ENCODE peak calls at places on chromosomes 11 and 22, in five cellular contexts. I is SK-N-SH, W is Panc1, A is GM23338, X is HCT116. R is an unnamed sample.

GRCh38 chr22:48937032-48937639 is 890.5 kb downstream of the BRD1 start:
- DNase-seq in I (no peak), W (no peak), A (no peak), X (no peak), R (no peak)

GRCh38 chr11:108958446-108959123 is 293.7 kb downstream of the DDX10 start:
- DNase-seq in I (peak; percentile 52), W (peak; percentile 30), A (no peak), X (no peak), R (no peak)

GRCh38 chr11:61337706-61338268 is 4.8 kb downstream of the TKFC start:
- DNase-seq in I (no peak), W (no peak), A (no peak), X (no peak), R (no peak)

GRCh38 chr22:31932863-31933262 is 11.5 kb upstream of the YWHAH start:
- DNase-seq in I (no peak), W (no peak), A (no peak), X (no peak), R (no peak)

GRCh38 chr22:29216873-29217666 is 11.4 kb downstream of the EMID1 start:
- DNase-seq in I (peak; percentile 22), W (no peak), A (no peak), X (no peak), R (peak; percentile 87)

GRCh38 chr11:100546714-100547113 is 140.4 kb upstream of the ARHGAP42 start:
- DNase-seq in I (no peak), W (no peak), A (no peak), X (peak; percentile 21), R (no peak)

GRCh38 chr11:69253028-69253427 is 40.9 kb upstream of the MYEOV start:
- DNase-seq in I (no peak), W (no peak), A (no peak), X (peak; percentile 43), R (no peak)

GRCh38 chr22:27241430-27242110 is 560.0 kb downstream of the MN1 start:
- DNase-seq in I (peak; percentile 74), W (no peak), A (no peak), X (no peak), R (no peak)

GRCh38 chr11:67636962-67637361 is 2.6 kb downstream of the TBX10 start:
- DNase-seq in I (no peak), W (no peak), A (no peak), X (no peak), R (no peak)

GRCh38 chr11:69201764-69202370 is 46.1 kb downstream of the SMIM38 start:
- DNase-seq in I (no peak), W (no peak), A (no peak), X (no peak), R (no peak)

GRCh38 chr11:104917259-104918112 is 19.2 kb upstream of the CASP12 start:
- DNase-seq in I (no peak), W (no peak), A (no peak), X (no peak), R (no peak)

GRCh38 chr22:46691571-46691970 is 46.5 kb downstream of the CERK start:
- DNase-seq in I (no peak), W (no peak), A (no peak), X (no peak), R (no peak)

GRCh38 chr11:86431258-86431657 is 56.6 kb downstream of the CCDC81 start:
- DNase-seq in I (no peak), W (no peak), A (no peak), X (no peak), R (no peak)

GRCh38 chr11:114239632-114240224 is 56.5 kb upstream of the NNMT start:
- DNase-seq in I (no peak), W (no peak), A (no peak), X (no peak), R (no peak)

GRCh38 chr11:116948375-116948774 is 111.0 kb upstream of the APOA1 start:
- DNase-seq in I (no peak), W (no peak), A (no peak), X (peak; percentile 42), R (peak; percentile 46)

GRCh38 chr11:134024420-134025085 is 44.3 kb upstream of the JAM3 start:
- DNase-seq in I (no peak), W (no peak), A (no peak), X (no peak), R (no peak)

GRCh38 chr11:91984033-91984568 is 240.5 kb upstream of the FAT3 start:
- DNase-seq in I (no peak), W (no peak), A (no peak), X (no peak), R (no peak)

GRCh38 chr11:2196970-2197770 is 25.6 kb upstream of the TH start:
- DNase-seq in I (peak; percentile 91), W (peak; percentile 24), A (peak; percentile 90), X (peak; percentile 54), R (peak; percentile 74)

GRCh38 chr11:95674669-95675358 is 114.8 kb downstream of the FAM76B start:
- DNase-seq in I (no peak), W (no peak), A (no peak), X (no peak), R (no peak)

GRCh38 chr11:63738720-63739360 is 29.7 kb downstream of the ZFTA start:
- DNase-seq in I (peak; percentile 50), W (peak; percentile 60), A (peak; percentile 87), X (peak; percentile 64), R (peak; percentile 68)

GRCh38 chr11:69923196-69923595 is 104.0 kb upstream of the FGF3 start:
- DNase-seq in I (no peak), W (no peak), A (no peak), X (no peak), R (no peak)

GRCh38 chr11:72598901-72599300 is 75.3 kb downstream of the PDE2A start:
- DNase-seq in I (peak; percentile 83), W (no peak), A (peak; percentile 79), X (no peak), R (no peak)

GRCh38 chr11:94524293-94524692 is 12.0 kb downstream of the C11orf97 start:
- DNase-seq in I (no peak), W (no peak), A (no peak), X (no peak), R (no peak)

GRCh38 chr11:28243057-28243456 is 134.9 kb downstream of the METTL15 start:
- DNase-seq in I (no peak), W (no peak), A (no peak), X (no peak), R (no peak)

GRCh38 chr22:30325065-30325720 is 1.5 kb downstream of the TBC1D10A start:
- DNase-seq in I (no peak), W (no peak), A (peak; percentile 30), X (no peak), R (no peak)

GRCh38 chr11:67253872-67254624 is 12.2 kb upstream of the GRK2 start:
- DNase-seq in I (no peak), W (no peak), A (no peak), X (no peak), R (no peak)

GRCh38 chr11:45110562-45110961 is 35.9 kb upstream of the PRDM11 start:
- DNase-seq in I (peak; percentile 76), W (no peak), A (peak; percentile 89), X (peak; percentile 64), R (peak; percentile 35)

GRCh38 chr22:37186228-37186996 is 1.6 kb downstream of the C1QTNF6 start:
- DNase-seq in I (peak; percentile 85), W (no peak), A (peak; percentile 87), X (peak; percentile 97), R (peak; percentile 38)

GRCh38 chr11:131744847-131745246 is 374.4 kb downstream of the NTM start:
- DNase-seq in I (no peak), W (no peak), A (no peak), X (no peak), R (no peak)

GRCh38 chr11:116641561-116642045 is 131.2 kb downstream of the BUD13 start:
- DNase-seq in I (peak; percentile 86), W (peak; percentile 17), A (peak; percentile 81), X (peak; percentile 32), R (no peak)

GRCh38 chr11:113261709-113262475 is 52.5 kb upstream of the TTC12 start:
- DNase-seq in I (no peak), W (no peak), A (no peak), X (no peak), R (no peak)

GRCh38 chr11:35822815-35823495 is 120.9 kb upstream of the LDLRAD3 start:
- DNase-seq in I (no peak), W (no peak), A (no peak), X (no peak), R (no peak)

GRCh38 chr11:126870021-126870420 is 130.5 kb downstream of the KIRREL3 start:
- DNase-seq in I (no peak), W (no peak), A (no peak), X (no peak), R (no peak)
- TF ChIP-seq REST in I (no peak), W (no peak), A (no peak), X (no peak), R (no peak)

GRCh38 chr11:8079111-8079675 is 1.8 kb upstream of the TUB start:
- DNase-seq in I (no peak), W (no peak), A (no peak), X (no peak), R (no peak)

GRCh38 chr11:8080069-8080670 is 841 bp upstream of the TUB start:
- DNase-seq in I (no peak), W (no peak), A (no peak), X (no peak), R (no peak)

GRCh38 chr11:8081591-8082021 is 595 bp downstream of the TUB start:
- DNase-seq in I (peak; percentile 65), W (no peak), A (no peak), X (no peak), R (no peak)

GRCh38 chr11:8082391-8083087 is 1.5 kb downstream of the TUB start:
- DNase-seq in I (peak; percentile 81), W (no peak), A (peak; percentile 64), X (no peak), R (no peak)

DNA sequence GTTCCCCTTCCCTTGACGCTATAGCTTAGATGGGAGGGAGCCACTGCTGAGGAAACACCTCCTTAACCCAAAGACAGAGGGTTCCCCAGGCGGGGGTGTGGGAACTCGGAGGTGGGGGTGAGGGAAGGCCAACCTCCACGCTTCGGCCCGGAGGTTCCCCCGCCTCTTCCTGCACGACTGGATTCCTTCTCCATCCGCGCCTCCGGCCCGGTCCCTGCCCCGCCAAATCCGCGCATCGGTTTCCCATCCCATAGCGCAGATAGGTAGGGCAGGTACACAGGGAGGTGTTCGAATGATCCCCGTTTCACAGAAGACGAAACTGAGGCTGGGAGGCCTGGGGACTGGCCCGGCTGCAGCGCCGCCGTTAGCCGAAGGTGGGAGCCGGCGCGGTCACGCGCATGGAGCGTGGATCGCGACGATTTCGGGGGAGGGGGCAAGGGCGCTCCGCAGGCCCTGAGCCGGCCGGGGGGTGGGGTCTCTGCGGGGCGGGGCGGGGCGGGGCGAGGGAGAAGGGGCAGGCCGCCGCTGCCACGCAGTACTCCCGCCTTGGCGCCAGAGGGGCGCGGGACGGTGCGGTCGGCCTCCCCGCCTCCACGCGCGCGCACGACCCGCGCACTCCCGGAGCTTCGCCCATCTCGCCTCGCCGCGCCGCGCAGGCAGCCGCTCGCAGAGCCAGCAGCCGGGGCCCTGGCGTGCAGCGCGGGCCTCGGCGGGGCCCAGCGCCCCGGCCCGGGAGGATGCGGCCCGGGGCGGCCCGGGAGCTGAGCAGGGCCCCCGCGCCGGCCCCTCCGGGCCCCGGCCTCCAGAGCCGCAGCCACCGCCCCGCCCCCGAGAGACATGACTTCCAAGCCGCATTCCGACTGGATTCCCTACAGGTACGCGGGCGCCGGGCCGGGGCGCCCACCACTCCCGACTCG is at the start of gene TUB:
- DNase-seq in I (peak; percentile 97), W (no peak), A (peak; percentile 86), X (no peak), R (no peak)
- H3K4me3 ChIP-seq in I (peak within 1 kb of the TSS; percentile 73), W (peak within 1 kb of the TSS; percentile 56), A (peak within 1 kb of the TSS; percentile 69), X (no peak within 1 kb of the TSS), R (no peak within 1 kb of the TSS)

GRCh38 chr11:16791494-16791961 is 53.1 kb downstream of the C11orf58 start:
- DNase-seq in I (no peak), W (no peak), A (no peak), X (peak; percentile 62), R (peak; percentile 41)
- TF ChIP-seq POLR2AphosphoS5 in I (peak; percentile 49), W (no peak), A (no peak), X (no peak), R (no peak)

GRCh38 chr22:42160251-42160650 is 29.6 kb upstream of the CYP2D6 start:
- DNase-seq in I (no peak), W (no peak), A (no peak), X (no peak), R (no peak)
- TF ChIP-seq REST in I (no peak), W (no peak), A (no peak), X (no peak), R (no peak)

R was measured in HL-60.